ENCODE peak calls at places on chromosomes 11 and 22, in five cellular contexts. One of them, this sample, is unnamed. For H3K4me1, the result is how much of the 10 kb centered on the place peaks cover.

GRCh38 chr22:24975813-24976341 is 23.4 kb downstream of the KIAA1671 start:
- DNase-seq in naive thymus-derived CD4-positive, alpha-beta T cell: no peak
- DNase-seq in transverse colon: no peak
- DNase-seq in adrenal gland: no peak
- DNase-seq in PC-3: no peak
- DNase-seq in this sample: no peak

GRCh38 chr11:7844521-7844920 is 47.8 kb upstream of the OR5P2 start:
- DNase-seq in naive thymus-derived CD4-positive, alpha-beta T cell: no peak
- DNase-seq in adrenal gland: no peak
- DNase-seq in PC-3: no peak
- DNase-seq in transverse colon: no peak
- DNase-seq in this sample: no peak

GRCh38 chr11:76658231-76658630 is 12.3 kb downstream of the LRRC32 start:
- DNase-seq in transverse colon: peak
- DNase-seq in adrenal gland: no peak
- DNase-seq in naive thymus-derived CD4-positive, alpha-beta T cell: no peak
- DNase-seq in PC-3: no peak
- DNase-seq in this sample: no peak

GRCh38 chr11:126160345-126161145 is 50.9 kb downstream of the RPUSD4 start:
- DNase-seq in transverse colon: no peak
- DNase-seq in PC-3: no peak
- DNase-seq in naive thymus-derived CD4-positive, alpha-beta T cell: no peak
- DNase-seq in adrenal gland: no peak
- DNase-seq in this sample: no peak

GRCh38 chr11:6413791-6414231 is 5.1 kb downstream of the APBB1 start:
- DNase-seq in transverse colon: no peak
- DNase-seq in adrenal gland: no peak
- DNase-seq in naive thymus-derived CD4-positive, alpha-beta T cell: peak
- DNase-seq in PC-3: no peak
- DNase-seq in this sample: no peak

GRCh38 chr11:813037-813436 is 3.3 kb downstream of the RPLP2 start:
- DNase-seq in PC-3: no peak
- DNase-seq in naive thymus-derived CD4-positive, alpha-beta T cell: no peak
- DNase-seq in adrenal gland: no peak
- DNase-seq in transverse colon: no peak
- DNase-seq in this sample: no peak

GRCh38 chr11:100847696-100848216 is 160.7 kb downstream of the ARHGAP42 start:
- DNase-seq in PC-3: no peak
- DNase-seq in naive thymus-derived CD4-positive, alpha-beta T cell: no peak
- DNase-seq in adrenal gland: no peak
- DNase-seq in transverse colon: no peak
- DNase-seq in this sample: no peak

GRCh38 chr11:15378941-15379340 is 264.2 kb downstream of the INSC start:
- DNase-seq in naive thymus-derived CD4-positive, alpha-beta T cell: no peak
- DNase-seq in PC-3: no peak
- DNase-seq in transverse colon: no peak
- DNase-seq in adrenal gland: no peak
- DNase-seq in this sample: no peak

GRCh38 chr11:27242591-27242990 is 120.4 kb downstream of the CCDC34 start:
- DNase-seq in adrenal gland: no peak
- DNase-seq in PC-3: no peak
- DNase-seq in transverse colon: no peak
- DNase-seq in naive thymus-derived CD4-positive, alpha-beta T cell: no peak
- DNase-seq in this sample: no peak

GRCh38 chr11:28860898-28861297 is 752.7 kb downstream of the METTL15 start:
- DNase-seq in transverse colon: no peak
- DNase-seq in PC-3: peak
- DNase-seq in adrenal gland: no peak
- DNase-seq in naive thymus-derived CD4-positive, alpha-beta T cell: no peak
- DNase-seq in this sample: no peak

GRCh38 chr22:37267128-37267587 is 15.2 kb upstream of the CYTH4 start:
- DNase-seq in adrenal gland: peak
- DNase-seq in naive thymus-derived CD4-positive, alpha-beta T cell: peak
- DNase-seq in transverse colon: peak
- DNase-seq in PC-3: peak
- DNase-seq in this sample: no peak

GRCh38 chr22:45019861-45020655 is 10.3 kb upstream of the PHF21B start:
- DNase-seq in adrenal gland: no peak
- DNase-seq in transverse colon: no peak
- DNase-seq in PC-3: no peak
- DNase-seq in naive thymus-derived CD4-positive, alpha-beta T cell: no peak
- DNase-seq in this sample: no peak

GRCh38 chr11:45933131-45933821 is 10.8 kb downstream of the LARGE2 start:
- DNase-seq in transverse colon: no peak
- DNase-seq in adrenal gland: peak
- DNase-seq in PC-3: peak
- DNase-seq in naive thymus-derived CD4-positive, alpha-beta T cell: no peak
- DNase-seq in this sample: no peak

GRCh38 chr22:17707526-17707925 is 66.7 kb downstream of the BID start:
- DNase-seq in naive thymus-derived CD4-positive, alpha-beta T cell: no peak
- DNase-seq in transverse colon: no peak
- DNase-seq in adrenal gland: no peak
- DNase-seq in PC-3: no peak
- DNase-seq in this sample: no peak

GRCh38 chr11:72842126-72842525 is 27.9 kb downstream of the ATG16L2 start:
- DNase-seq in PC-3: no peak
- DNase-seq in transverse colon: no peak
- DNase-seq in naive thymus-derived CD4-positive, alpha-beta T cell: no peak
- DNase-seq in adrenal gland: no peak
- DNase-seq in this sample: no peak

GRCh38 chr11:63682045-63682915 is 980 bp downstream of the RTN3 start:
- DNase-seq in transverse colon: peak
- DNase-seq in adrenal gland: peak
- DNase-seq in PC-3: peak
- DNase-seq in naive thymus-derived CD4-positive, alpha-beta T cell: peak
- DNase-seq in this sample: no peak

GRCh38 chr11:14445542-14446530 is 53.8 kb downstream of the COPB1 start:
- DNase-seq in naive thymus-derived CD4-positive, alpha-beta T cell: no peak
- DNase-seq in adrenal gland: no peak
- DNase-seq in PC-3: peak
- DNase-seq in transverse colon: no peak
- DNase-seq in this sample: peak

GRCh38 chr22:47155912-47156311 is 393.5 kb downstream of the TBC1D22A start:
- DNase-seq in naive thymus-derived CD4-positive, alpha-beta T cell: no peak
- DNase-seq in PC-3: no peak
- DNase-seq in adrenal gland: no peak
- DNase-seq in transverse colon: no peak
- DNase-seq in this sample: no peak

GRCh38 chr11:100890779-100891178 is 203.7 kb downstream of the ARHGAP42 start:
- DNase-seq in naive thymus-derived CD4-positive, alpha-beta T cell: no peak
- DNase-seq in PC-3: peak
- DNase-seq in transverse colon: no peak
- DNase-seq in adrenal gland: no peak
- DNase-seq in this sample: no peak

GRCh38 chr11:31110825-31111224 is 258.7 kb downstream of the DCDC1 start:
- DNase-seq in transverse colon: no peak
- DNase-seq in naive thymus-derived CD4-positive, alpha-beta T cell: no peak
- DNase-seq in PC-3: no peak
- DNase-seq in adrenal gland: no peak
- DNase-seq in this sample: no peak

GRCh38 chr11:57801185-57801490 is 39.5 kb downstream of the CTNND1 start:
- DNase-seq in adrenal gland: no peak
- DNase-seq in PC-3: no peak
- DNase-seq in transverse colon: no peak
- DNase-seq in naive thymus-derived CD4-positive, alpha-beta T cell: peak
- DNase-seq in this sample: no peak
- H3K4me1 ChIP-seq in adrenal gland: under half
- H3K4me1 ChIP-seq in PC-3: under half
- H3K4me1 ChIP-seq in transverse colon: under half
- H3K4me1 ChIP-seq in naive thymus-derived CD4-positive, alpha-beta T cell: under half
- H3K4me1 ChIP-seq in this sample: under half

GRCh38 chr11:120132645-120133185 is 5.2 kb downstream of the TRIM29 start:
- DNase-seq in naive thymus-derived CD4-positive, alpha-beta T cell: no peak
- DNase-seq in adrenal gland: peak
- DNase-seq in PC-3: no peak
- DNase-seq in transverse colon: peak
- DNase-seq in this sample: no peak
- H3K4me1 ChIP-seq in naive thymus-derived CD4-positive, alpha-beta T cell: under half
- H3K4me1 ChIP-seq in adrenal gland: under half
- H3K4me1 ChIP-seq in PC-3: under half
- H3K4me1 ChIP-seq in transverse colon: under half
- H3K4me1 ChIP-seq in this sample: under half

GRCh38 chr22:27635435-27635834 is 166.1 kb downstream of the MN1 start:
- DNase-seq in PC-3: no peak
- DNase-seq in transverse colon: no peak
- DNase-seq in naive thymus-derived CD4-positive, alpha-beta T cell: no peak
- DNase-seq in adrenal gland: no peak
- DNase-seq in this sample: no peak
- H3K4me1 ChIP-seq in PC-3: under half
- H3K4me1 ChIP-seq in transverse colon: under half
- H3K4me1 ChIP-seq in naive thymus-derived CD4-positive, alpha-beta T cell: under half
- H3K4me1 ChIP-seq in adrenal gland: under half
- H3K4me1 ChIP-seq in this sample: under half

GRCh38 chr11:119338318-119338890 is 2.3 kb downstream of the C1QTNF5 start:
- DNase-seq in transverse colon: peak
- DNase-seq in PC-3: peak
- DNase-seq in adrenal gland: peak
- DNase-seq in naive thymus-derived CD4-positive, alpha-beta T cell: peak
- DNase-seq in this sample: peak
- H3K4me1 ChIP-seq in transverse colon: half or more
- H3K4me1 ChIP-seq in PC-3: under half
- H3K4me1 ChIP-seq in adrenal gland: under half
- H3K4me1 ChIP-seq in naive thymus-derived CD4-positive, alpha-beta T cell: under half
- H3K4me1 ChIP-seq in this sample: under half

GRCh38 chr11:120219157-120219934 is 8.5 kb downstream of the OAF start:
- DNase-seq in PC-3: no peak
- DNase-seq in adrenal gland: no peak
- DNase-seq in naive thymus-derived CD4-positive, alpha-beta T cell: no peak
- DNase-seq in transverse colon: no peak
- DNase-seq in this sample: no peak

GRCh38 chr11:120217526-120217925 is 6.7 kb downstream of the OAF start:
- DNase-seq in adrenal gland: no peak
- DNase-seq in naive thymus-derived CD4-positive, alpha-beta T cell: no peak
- DNase-seq in transverse colon: no peak
- DNase-seq in PC-3: no peak
- DNase-seq in this sample: no peak

GRCh38 chr11:120218695-120219033 is 7.8 kb downstream of the OAF start:
- DNase-seq in PC-3: no peak
- DNase-seq in transverse colon: no peak
- DNase-seq in naive thymus-derived CD4-positive, alpha-beta T cell: no peak
- DNase-seq in adrenal gland: no peak
- DNase-seq in this sample: no peak

GRCh38 chr11:120216426-120217102 is 5.7 kb downstream of the OAF start:
- DNase-seq in PC-3: no peak
- DNase-seq in transverse colon: no peak
- DNase-seq in adrenal gland: no peak
- DNase-seq in naive thymus-derived CD4-positive, alpha-beta T cell: no peak
- DNase-seq in this sample: no peak

GRCh38 chr11:120217941-120218694 is 7.3 kb downstream of the OAF start:
- DNase-seq in naive thymus-derived CD4-positive, alpha-beta T cell: no peak
- DNase-seq in PC-3: no peak
- DNase-seq in adrenal gland: no peak
- DNase-seq in transverse colon: no peak
- DNase-seq in this sample: no peak
- H3K4me1 ChIP-seq in naive thymus-derived CD4-positive, alpha-beta T cell: under half
- H3K4me1 ChIP-seq in PC-3: under half
- H3K4me1 ChIP-seq in adrenal gland: half or more
- H3K4me1 ChIP-seq in transverse colon: half or more
- H3K4me1 ChIP-seq in this sample: under half

GRCh38 chr11:33719587-33719986 is 16.6 kb downstream of the CD59 start:
- DNase-seq in adrenal gland: no peak
- DNase-seq in transverse colon: no peak
- DNase-seq in naive thymus-derived CD4-positive, alpha-beta T cell: no peak
- DNase-seq in PC-3: peak
- DNase-seq in this sample: no peak
- H3K4me1 ChIP-seq in adrenal gland: under half
- H3K4me1 ChIP-seq in transverse colon: half or more
- H3K4me1 ChIP-seq in naive thymus-derived CD4-positive, alpha-beta T cell: under half
- H3K4me1 ChIP-seq in PC-3: half or more
- H3K4me1 ChIP-seq in this sample: half or more

GRCh38 chr11:128481135-128481534 is 106.2 kb downstream of the ETS1 start:
- DNase-seq in adrenal gland: no peak
- DNase-seq in transverse colon: no peak
- DNase-seq in naive thymus-derived CD4-positive, alpha-beta T cell: no peak
- DNase-seq in PC-3: no peak
- DNase-seq in this sample: no peak
- H3K4me1 ChIP-seq in adrenal gland: under half
- H3K4me1 ChIP-seq in transverse colon: under half
- H3K4me1 ChIP-seq in naive thymus-derived CD4-positive, alpha-beta T cell: half or more
- H3K4me1 ChIP-seq in PC-3: under half
- H3K4me1 ChIP-seq in this sample: under half

This sample was measured in foreskin keratinocyte.